ENCODE peak calls at places on chromosomes 3 and 15, in seven cellular contexts. V is heart right ventricle, P is A549, R is SK-N-SH, N is tibial artery, O is neural progenitor cell, C is Caco-2. S is an unnamed sample. For H3K9me3, the result is how much of the 10 kb centered on the place peaks cover.

GRCh38 chr3:161104561-161105551 is at the start of gene B3GALNT1:
- DNase-seq in V (peak), P (peak), R (peak), N (no peak), O (peak), C (peak), S (peak)

GRCh38 chr3:93843981-93844380 is 129.7 kb downstream of the PROS1 start:
- DNase-seq in V (no peak), P (no peak), R (no peak), N (peak), O (no peak), C (no peak), S (peak)

GRCh38 chr15:51759557-51760070 is 8.2 kb downstream of the TMOD2 start:
- DNase-seq in V (peak), P (no peak), R (no peak), N (no peak), O (peak), C (no peak), S (no peak)

GRCh38 chr3:142445816-142446254 is 2.0 kb downstream of the XRN1 start:
- DNase-seq in V (no peak), P (no peak), R (no peak), N (no peak), O (no peak), C (no peak), S (no peak)

GRCh38 chr3:111338059-111338698 is 203.8 kb upstream of the CD96 start:
- DNase-seq in V (no peak), P (peak), R (peak), N (no peak), O (peak), C (peak), S (peak)

GRCh38 chr15:68667800-68668625 is 89.2 kb downstream of the CORO2B start:
- DNase-seq in V (no peak), P (no peak), R (no peak), N (peak), O (no peak), C (no peak), S (no peak)

GRCh38 chr3:32885283-32885935 is 66.0 kb upstream of the CCR4 start:
- DNase-seq in V (no peak), P (no peak), R (no peak), N (no peak), O (no peak), C (no peak), S (no peak)

GRCh38 chr3:4849739-4850138 is 129.5 kb upstream of the BHLHE40 start:
- DNase-seq in V (no peak), P (no peak), R (no peak), N (no peak), O (no peak), C (no peak), S (no peak)

GRCh38 chr3:171018151-171018935 is 8.2 kb downstream of the SLC2A2 start:
- DNase-seq in V (no peak), P (no peak), R (no peak), N (no peak), O (peak), C (peak), S (peak)

GRCh38 chr3:99410789-99411311 is 227.5 kb upstream of the COL8A1 start:
- DNase-seq in V (no peak), P (no peak), R (no peak), N (no peak), O (peak), C (no peak), S (no peak)

GRCh38 chr3:18199757-18200156 is 225.4 kb downstream of the SATB1 start:
- DNase-seq in V (no peak), P (no peak), R (no peak), N (no peak), O (no peak), C (no peak), S (no peak)

GRCh38 chr15:38883987-38884386 is 319.4 kb upstream of the RASGRP1 start:
- DNase-seq in V (no peak), P (no peak), R (peak), N (no peak), O (no peak), C (no peak), S (no peak)

GRCh38 chr3:32457971-32458471 is 44.6 kb downstream of the CMTM6 start:
- DNase-seq in V (no peak), P (no peak), R (no peak), N (no peak), O (no peak), C (no peak), S (no peak)

GRCh38 chr3:157956850-157957249 is 149.4 kb downstream of the SHOX2 start:
- DNase-seq in V (no peak), P (no peak), R (no peak), N (no peak), O (no peak), C (no peak), S (no peak)

GRCh38 chr3:128205616-128206015 is 52.3 kb downstream of the EEFSEC start:
- DNase-seq in V (no peak), P (no peak), R (peak), N (no peak), O (no peak), C (no peak), S (no peak)

GRCh38 chr3:55180936-55181535 is 253.2 kb upstream of the LRTM1 start:
- DNase-seq in V (no peak), P (no peak), R (peak), N (no peak), O (peak), C (peak), S (no peak)

GRCh38 chr3:185935465-185936263 is 2.1 kb downstream of the TRA2B start:
- DNase-seq in V (no peak), P (no peak), R (no peak), N (no peak), O (peak), C (no peak), S (no peak)

GRCh38 chr3:127483902-127484591 is 106.5 kb downstream of the TPRA1 start:
- DNase-seq in V (no peak), P (no peak), R (no peak), N (peak), O (no peak), C (no peak), S (no peak)

GRCh38 chr3:47579875-47580274 is 1.2 kb upstream of the CSPG5 start:
- DNase-seq in V (no peak), P (no peak), R (no peak), N (no peak), O (no peak), C (no peak), S (no peak)

GRCh38 chr3:127740136-127740915 is 67.6 kb downstream of the ABTB1 start:
- DNase-seq in V (no peak), P (no peak), R (no peak), N (peak), O (no peak), C (no peak), S (no peak)

GRCh38 chr3:120203016-120203415 is 82.0 kb downstream of the GPR156 start:
- DNase-seq in V (no peak), P (no peak), R (no peak), N (no peak), O (no peak), C (no peak), S (no peak)

GRCh38 chr3:140236836-140237476 is 302.0 kb downstream of the CLSTN2 start:
- DNase-seq in V (no peak), P (no peak), R (no peak), N (no peak), O (no peak), C (no peak), S (no peak)

GRCh38 chr3:42709621-42710020 is 7.0 kb upstream of the HHATL start:
- DNase-seq in V (no peak), P (no peak), R (no peak), N (peak), O (no peak), C (no peak), S (no peak)

GRCh38 chr15:74906450-74907276 is at the start of gene FAM219B:
- DNase-seq in V (peak), P (peak), R (peak), N (peak), O (peak), C (peak), S (peak)

GRCh38 chr3:69320867-69321266 is 65.0 kb downstream of the FRMD4B start:
- DNase-seq in V (peak), P (no peak), R (no peak), N (no peak), O (no peak), C (no peak), S (no peak)

GRCh38 chr15:59274126-59274970 is 67.7 kb downstream of the LDHAL6B start:
- DNase-seq in V (no peak), P (no peak), R (no peak), N (no peak), O (no peak), C (no peak), S (no peak)

GRCh38 chr3:5423076-5423475 is 235.6 kb downstream of the EDEM1 start:
- DNase-seq in V (no peak), P (no peak), R (no peak), N (no peak), O (no peak), C (no peak), S (no peak)

GRCh38 chr3:42544492-42545283 is 37.1 kb downstream of the SEC22C start:
- DNase-seq in V (peak), P (no peak), R (no peak), N (peak), O (no peak), C (no peak), S (no peak)

GRCh38 chr3:160413613-160414248 is 14.3 kb downstream of the SMC4 start:
- DNase-seq in V (peak), P (peak), R (peak), N (no peak), O (peak), C (peak), S (peak)

GRCh38 chr3:4895848-4896247 is 83.4 kb upstream of the BHLHE40 start:
- DNase-seq in V (no peak), P (no peak), R (no peak), N (no peak), O (no peak), C (no peak), S (no peak)

GRCh38 chr3:119965692-119966091 is 128.6 kb downstream of the GSK3B start:
- DNase-seq in V (no peak), P (no peak), R (no peak), N (no peak), O (no peak), C (no peak), S (no peak)

GRCh38 chr3:171028025-171028778 is 1.7 kb upstream of the SLC2A2 start:
- DNase-seq in V (peak), P (no peak), R (peak), N (peak), O (peak), C (peak), S (no peak)

GRCh38 chr3:184186184-184186901 is at the start of gene ABCF3:
- DNase-seq in V (peak), P (no peak), R (peak), N (peak), O (no peak), C (no peak), S (no peak)

GRCh38 chr3:178131801-178132200 is 404.4 kb upstream of the KCNMB2 start:
- DNase-seq in V (no peak), P (no peak), R (no peak), N (no peak), O (no peak), C (no peak), S (no peak)

GRCh38 chr3:149547413-149547812 is 72.9 kb downstream of the TM4SF4 start:
- DNase-seq in V (peak), P (no peak), R (no peak), N (peak), O (no peak), C (no peak), S (no peak)

GRCh38 chr3:44734646-44735168 is 5.3 kb downstream of the ZNF501 start:
- DNase-seq in V (no peak), P (no peak), R (no peak), N (no peak), O (no peak), C (no peak), S (no peak)
- H3K9me3 ChIP-seq in V (under half), P (half or more), R (under half), N (under half), O (half or more), C (under half), S (half or more)

GRCh38 chr3:25430942-25431570 is 3.0 kb downstream of the RARB start:
- DNase-seq in V (no peak), P (no peak), R (no peak), N (no peak), O (no peak), C (no peak), S (no peak)
- H3K4me3 ChIP-seq in V (peak), P (peak), R (peak), N (peak), O (no peak), C (no peak), S (no peak)

GRCh38 chr15:25170113-25170731 is 215.4 kb downstream of the SNRPN start:
- DNase-seq in V (peak), P (no peak), R (no peak), N (no peak), O (no peak), C (no peak), S (no peak)

GRCh38 chr15:25171111-25171811 is 216.5 kb downstream of the SNRPN start:
- DNase-seq in V (peak), P (no peak), R (no peak), N (no peak), O (no peak), C (no peak), S (no peak)

GRCh38 chr15:25172691-25173090 is 217.9 kb downstream of the SNRPN start:
- DNase-seq in V (peak), P (no peak), R (no peak), N (no peak), O (no peak), C (no peak), S (no peak)

GRCh38 chr15:25173241-25174028 is 218.6 kb downstream of the SNRPN start:
- DNase-seq in V (peak), P (no peak), R (no peak), N (no peak), O (no peak), C (no peak), S (no peak)

DNA sequence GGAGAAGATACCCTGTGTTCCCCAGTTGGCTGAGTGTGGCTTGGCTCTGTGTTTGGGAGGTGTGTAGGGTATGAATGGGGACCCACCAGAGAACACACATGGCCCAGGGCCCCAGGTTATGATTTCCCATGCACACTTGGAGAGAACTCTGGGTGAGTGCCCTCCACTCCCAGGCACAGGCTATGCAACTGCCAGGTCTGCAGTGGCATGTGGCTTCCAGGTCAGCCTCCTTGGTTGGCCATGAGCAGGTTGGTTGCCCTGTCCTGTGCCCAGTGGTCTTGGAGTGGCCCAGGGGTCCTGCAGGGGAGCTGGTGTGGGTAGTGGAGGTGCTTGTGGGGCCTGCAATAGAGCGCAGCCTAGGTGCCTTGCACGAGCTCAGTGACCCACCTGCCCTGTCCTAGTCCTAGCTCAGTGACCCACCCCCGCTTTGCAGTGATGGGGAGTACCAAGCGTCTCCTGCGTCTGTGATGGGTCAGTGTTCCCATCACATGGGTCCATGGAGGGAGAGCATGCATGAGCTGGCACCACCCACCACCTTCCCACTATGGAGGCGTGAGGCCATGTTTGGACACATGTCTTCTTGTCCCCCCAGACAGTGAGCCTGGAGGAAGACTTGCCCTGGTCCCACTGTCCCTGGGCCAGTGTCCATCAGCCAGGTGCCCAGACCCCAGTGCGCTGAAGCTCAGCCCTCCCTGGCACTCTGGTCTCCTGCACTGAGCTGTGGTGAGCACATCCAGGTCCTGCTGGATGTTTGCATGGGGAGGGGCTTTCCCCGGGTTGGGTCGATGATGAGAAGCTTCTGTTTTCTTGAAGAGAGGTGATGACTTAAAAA is 217.3 kb downstream of the SNRPN start:
- DNase-seq in V (peak), P (no peak), R (no peak), N (no peak), O (no peak), C (no peak), S (no peak)
- H3K9me3 ChIP-seq in V (under half), P (under half), R (under half), N (under half), O (under half), C (half or more), S (under half)

GRCh38 chr15:98953000-98953776 is 54.4 kb downstream of the PGPEP1L start:
- DNase-seq in V (no peak), P (no peak), R (no peak), N (no peak), O (no peak), C (no peak), S (no peak)
- H3K4me3 ChIP-seq in V (no peak), P (no peak), R (no peak), N (no peak), O (no peak), C (no peak), S (no peak)

GRCh38 chr3:72423643-72424042 is 424.6 kb downstream of the SHQ1 start:
- DNase-seq in V (no peak), P (no peak), R (no peak), N (no peak), O (no peak), C (no peak), S (no peak)

GRCh38 chr3:72426618-72427397 is 421.4 kb downstream of the SHQ1 start:
- DNase-seq in V (no peak), P (no peak), R (no peak), N (no peak), O (no peak), C (no peak), S (no peak)

GRCh38 chr3:72418856-72419255 is 429.4 kb downstream of the SHQ1 start:
- DNase-seq in V (no peak), P (no peak), R (no peak), N (no peak), O (no peak), C (no peak), S (no peak)

GRCh38 chr3:72418149-72418686 is 430.0 kb downstream of the SHQ1 start:
- DNase-seq in V (no peak), P (no peak), R (no peak), N (no peak), O (no peak), C (no peak), S (no peak)

DNA sequence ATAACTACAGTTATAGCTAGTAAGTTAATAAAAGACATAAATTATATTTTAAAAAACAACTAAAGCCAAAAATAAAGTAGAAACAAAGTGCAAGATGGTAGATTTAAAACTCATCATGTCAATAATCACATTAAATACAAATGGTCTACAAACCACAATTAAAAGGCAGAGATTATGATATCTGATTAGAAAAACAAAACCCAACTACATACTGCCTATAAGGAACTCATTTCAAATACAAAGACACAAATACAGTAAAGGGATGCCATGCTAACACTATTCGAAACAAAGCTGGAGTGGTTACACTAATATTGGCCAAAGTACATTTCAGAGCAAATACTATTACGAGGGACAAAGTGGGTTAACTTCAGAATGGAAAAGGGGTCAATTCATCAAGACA is 426.5 kb downstream of the SHQ1 start:
- DNase-seq in V (no peak), P (no peak), R (no peak), N (no peak), O (no peak), C (no peak), S (no peak)
- H3K9me3 ChIP-seq in V (under half), P (under half), R (under half), N (under half), O (under half), C (under half), S (under half)

GRCh38 chr3:39147711-39148115 is 5.7 kb downstream of the CSRNP1 start:
- DNase-seq in V (no peak), P (no peak), R (no peak), N (peak), O (no peak), C (no peak), S (no peak)
- H3K4me3 ChIP-seq in V (no peak), P (peak), R (peak), N (peak), O (no peak), C (no peak), S (no peak)

DNA sequence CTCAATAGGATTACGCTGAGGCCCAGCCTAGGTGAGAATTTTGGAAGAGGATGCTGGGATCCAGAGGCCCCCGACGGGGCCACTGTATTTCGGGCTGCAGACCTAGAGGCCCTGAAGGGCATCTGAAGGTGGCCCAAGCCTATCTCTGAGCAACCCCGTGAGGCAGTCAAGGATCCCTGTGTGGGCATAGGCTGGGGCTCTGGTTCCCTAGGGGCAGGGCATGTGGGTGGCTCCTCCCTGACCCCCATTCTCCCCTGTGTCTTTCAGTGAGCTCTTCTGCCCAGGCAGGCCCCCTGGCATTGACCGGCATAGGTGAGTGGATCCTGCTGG is 216.0 kb downstream of the SNRPN start:
- DNase-seq in V (peak), P (no peak), R (no peak), N (no peak), O (no peak), C (no peak), S (no peak)
- H3K9me3 ChIP-seq in V (under half), P (under half), R (under half), N (under half), O (under half), C (under half), S (under half)

GRCh38 chr15:60605879-60606304 is 127.0 kb upstream of the ICE2 start:
- DNase-seq in V (no peak), P (no peak), R (peak), N (no peak), O (no peak), C (no peak), S (no peak)
- H3K4me3 ChIP-seq in V (peak), P (no peak), R (peak), N (peak), O (no peak), C (no peak), S (no peak)

GRCh38 chr3:123847209-123847608 is 36.9 kb downstream of the MYLK start:
- DNase-seq in V (no peak), P (no peak), R (no peak), N (no peak), O (no peak), C (no peak), S (no peak)
- H3K9me3 ChIP-seq in V (under half), P (under half), R (under half), N (under half), O (under half), C (under half), S (under half)

GRCh38 chr3:14127106-14127505 is 2.3 kb downstream of the TMEM43 start:
- DNase-seq in V (no peak), P (no peak), R (no peak), N (no peak), O (no peak), C (no peak), S (no peak)
- H3K4me3 ChIP-seq in V (no peak), P (no peak), R (peak), N (peak), O (no peak), C (no peak), S (no peak)